ENCODE peak calls at places on chromosomes 5 and 9, in eight cellular contexts. One of them, this sample, is unnamed.

GRCh38 chr5:67301285-67301904 is 104.8 kb upstream of the CD180 start:
- DNase-seq in NCI-H510A: no peak
- DNase-seq in amygdala: no peak
- DNase-seq in HL-60: peak
- DNase-seq in NCI-H1092 treated with DMSO at 0.1 percent for 48 hours: no peak
- DNase-seq in HTR-8/SVneo: peak
- DNase-seq in EH: peak
- DNase-seq in right atrium auricular region: peak
- DNase-seq in this sample: peak

GRCh38 chr5:72599519-72600400 is 92.5 kb upstream of the ZNF366 start:
- DNase-seq in NCI-H510A: no peak
- DNase-seq in amygdala: no peak
- DNase-seq in HL-60: no peak
- DNase-seq in NCI-H1092 treated with DMSO at 0.1 percent for 48 hours: no peak
- DNase-seq in HTR-8/SVneo: no peak
- DNase-seq in EH: peak
- DNase-seq in right atrium auricular region: no peak
- DNase-seq in this sample: no peak

GRCh38 chr5:90747175-90747574 is 188.6 kb downstream of the ADGRV1 start:
- DNase-seq in NCI-H510A: no peak
- DNase-seq in amygdala: no peak
- DNase-seq in HL-60: no peak
- DNase-seq in NCI-H1092 treated with DMSO at 0.1 percent for 48 hours: no peak
- DNase-seq in HTR-8/SVneo: peak
- DNase-seq in EH: no peak
- DNase-seq in right atrium auricular region: no peak
- DNase-seq in this sample: peak

GRCh38 chr5:134029156-134029555 is 24.4 kb upstream of the VDAC1 start:
- DNase-seq in NCI-H510A: no peak
- DNase-seq in amygdala: no peak
- DNase-seq in HL-60: no peak
- DNase-seq in NCI-H1092 treated with DMSO at 0.1 percent for 48 hours: no peak
- DNase-seq in HTR-8/SVneo: no peak
- DNase-seq in EH: peak
- DNase-seq in right atrium auricular region: no peak
- DNase-seq in this sample: peak

GRCh38 chr9:127365461-127365860 is 31.5 kb upstream of the SLC2A8 start:
- DNase-seq in NCI-H510A: no peak
- DNase-seq in amygdala: no peak
- DNase-seq in HL-60: no peak
- DNase-seq in NCI-H1092 treated with DMSO at 0.1 percent for 48 hours: no peak
- DNase-seq in HTR-8/SVneo: no peak
- DNase-seq in EH: no peak
- DNase-seq in right atrium auricular region: no peak
- DNase-seq in this sample: no peak

GRCh38 chr5:62197697-62198096 is 108.3 kb upstream of the KIF2A start:
- DNase-seq in NCI-H510A: no peak
- DNase-seq in amygdala: no peak
- DNase-seq in HL-60: no peak
- DNase-seq in NCI-H1092 treated with DMSO at 0.1 percent for 48 hours: no peak
- DNase-seq in HTR-8/SVneo: no peak
- DNase-seq in EH: no peak
- DNase-seq in right atrium auricular region: no peak
- DNase-seq in this sample: no peak

GRCh38 chr9:129306318-129306973 is 128.4 kb upstream of the IER5L start:
- DNase-seq in NCI-H510A: no peak
- DNase-seq in amygdala: no peak
- DNase-seq in HL-60: no peak
- DNase-seq in NCI-H1092 treated with DMSO at 0.1 percent for 48 hours: no peak
- DNase-seq in HTR-8/SVneo: no peak
- DNase-seq in EH: no peak
- DNase-seq in right atrium auricular region: peak
- DNase-seq in this sample: no peak

GRCh38 chr5:115414406-115415142 is 118.1 kb upstream of the CCDC112 start:
- DNase-seq in NCI-H510A: no peak
- DNase-seq in amygdala: no peak
- DNase-seq in HL-60: no peak
- DNase-seq in NCI-H1092 treated with DMSO at 0.1 percent for 48 hours: no peak
- DNase-seq in HTR-8/SVneo: no peak
- DNase-seq in EH: peak
- DNase-seq in right atrium auricular region: no peak
- DNase-seq in this sample: no peak

GRCh38 chr9:121748080-121748479 is 96.6 kb downstream of the DAB2IP start:
- DNase-seq in NCI-H510A: no peak
- DNase-seq in amygdala: no peak
- DNase-seq in HL-60: no peak
- DNase-seq in NCI-H1092 treated with DMSO at 0.1 percent for 48 hours: no peak
- DNase-seq in HTR-8/SVneo: no peak
- DNase-seq in EH: peak
- DNase-seq in right atrium auricular region: peak
- DNase-seq in this sample: no peak

GRCh38 chr9:137318565-137318964 is 16.5 kb upstream of the NRARP start:
- DNase-seq in NCI-H510A: no peak
- DNase-seq in amygdala: no peak
- DNase-seq in HL-60: no peak
- DNase-seq in NCI-H1092 treated with DMSO at 0.1 percent for 48 hours: no peak
- DNase-seq in HTR-8/SVneo: no peak
- DNase-seq in EH: no peak
- DNase-seq in right atrium auricular region: no peak
- DNase-seq in this sample: no peak

GRCh38 chr9:111582888-111583287 is 16.6 kb downstream of the PTGR1 start:
- DNase-seq in NCI-H510A: no peak
- DNase-seq in amygdala: no peak
- DNase-seq in HL-60: no peak
- DNase-seq in NCI-H1092 treated with DMSO at 0.1 percent for 48 hours: no peak
- DNase-seq in HTR-8/SVneo: no peak
- DNase-seq in EH: peak
- DNase-seq in right atrium auricular region: no peak
- DNase-seq in this sample: no peak

GRCh38 chr5:143456952-143457547 is 53.6 kb upstream of the NR3C1 start:
- DNase-seq in NCI-H510A: no peak
- DNase-seq in amygdala: no peak
- DNase-seq in HL-60: no peak
- DNase-seq in NCI-H1092 treated with DMSO at 0.1 percent for 48 hours: no peak
- DNase-seq in HTR-8/SVneo: peak
- DNase-seq in EH: peak
- DNase-seq in right atrium auricular region: no peak
- DNase-seq in this sample: peak

GRCh38 chr5:149240354-149240998 is 31.2 kb upstream of the AFAP1L1 start:
- DNase-seq in NCI-H510A: no peak
- DNase-seq in amygdala: no peak
- DNase-seq in HL-60: peak
- DNase-seq in NCI-H1092 treated with DMSO at 0.1 percent for 48 hours: no peak
- DNase-seq in HTR-8/SVneo: no peak
- DNase-seq in EH: no peak
- DNase-seq in right atrium auricular region: no peak
- DNase-seq in this sample: no peak

GRCh38 chr5:11385901-11386293 is 518.3 kb downstream of the CTNND2 start:
- DNase-seq in NCI-H510A: no peak
- DNase-seq in amygdala: peak
- DNase-seq in HL-60: no peak
- DNase-seq in NCI-H1092 treated with DMSO at 0.1 percent for 48 hours: no peak
- DNase-seq in HTR-8/SVneo: no peak
- DNase-seq in EH: no peak
- DNase-seq in right atrium auricular region: no peak
- DNase-seq in this sample: no peak

GRCh38 chr5:132213666-132214065 is 14.0 kb downstream of the P4HA2 start:
- DNase-seq in NCI-H510A: no peak
- DNase-seq in amygdala: no peak
- DNase-seq in HL-60: no peak
- DNase-seq in NCI-H1092 treated with DMSO at 0.1 percent for 48 hours: no peak
- DNase-seq in HTR-8/SVneo: no peak
- DNase-seq in EH: no peak
- DNase-seq in right atrium auricular region: no peak
- DNase-seq in this sample: no peak

GRCh38 chr5:10566556-10567068 is 2.7 kb downstream of the ANKRD33B start:
- DNase-seq in NCI-H510A: no peak
- DNase-seq in amygdala: no peak
- DNase-seq in HL-60: no peak
- DNase-seq in NCI-H1092 treated with DMSO at 0.1 percent for 48 hours: no peak
- DNase-seq in HTR-8/SVneo: no peak
- DNase-seq in EH: no peak
- DNase-seq in right atrium auricular region: peak
- DNase-seq in this sample: no peak

GRCh38 chr9:27426717-27427645 is 97.1 kb upstream of the IFNK start:
- DNase-seq in NCI-H510A: no peak
- DNase-seq in amygdala: no peak
- DNase-seq in HL-60: no peak
- DNase-seq in NCI-H1092 treated with DMSO at 0.1 percent for 48 hours: peak
- DNase-seq in HTR-8/SVneo: peak
- DNase-seq in EH: peak
- DNase-seq in right atrium auricular region: no peak
- DNase-seq in this sample: peak

GRCh38 chr5:100731768-100732167 is 171.3 kb downstream of the ST8SIA4 start:
- DNase-seq in NCI-H510A: no peak
- DNase-seq in amygdala: no peak
- DNase-seq in HL-60: no peak
- DNase-seq in NCI-H1092 treated with DMSO at 0.1 percent for 48 hours: peak
- DNase-seq in HTR-8/SVneo: no peak
- DNase-seq in EH: no peak
- DNase-seq in right atrium auricular region: no peak
- DNase-seq in this sample: no peak

This sample was measured in ACHN.